ENCODE peak calls at places on chromosomes 7 and 10, in seven cellular contexts. U is SK-N-SH, F is HCT116, C is K562, R is GM12878, I is H1, W is HepG2. D is an unnamed sample.

GRCh38 chr7:22821702-22822485 is 755 bp downstream of the TOMM7 start:
- DNase-seq in U (no peak), F (no peak), C (no peak), R (no peak), I (no peak), W (no peak), D (peak; percentile 28)

GRCh38 chr7:37467017-37467416 is 18.4 kb upstream of the ELMO1 start:
- DNase-seq in U (no peak), F (no peak), C (no peak), R (no peak), I (no peak), W (no peak), D (no peak)

GRCh38 chr10:62732841-62733653 is 71.5 kb upstream of the ADO start:
- DNase-seq in U (no peak), F (peak; percentile 71), C (no peak), R (peak; percentile 94), I (no peak), W (no peak), D (no peak)

GRCh38 chr7:92634924-92635519 is 44.8 kb upstream of the FAM133B start:
- DNase-seq in U (peak; percentile 27), F (peak; percentile 39), C (no peak), R (no peak), I (no peak), W (peak; percentile 12), D (peak; percentile 14)

GRCh38 chr10:57786850-57787750 is 480.6 kb downstream of the IPMK start:
- DNase-seq in U (no peak), F (no peak), C (no peak), R (no peak), I (peak; percentile 29), W (no peak), D (no peak)

GRCh38 chr10:132603851-132604533 is 66.4 kb downstream of the INPP5A start:
- DNase-seq in U (no peak), F (no peak), C (no peak), R (no peak), I (no peak), W (no peak), D (no peak)

GRCh38 chr7:1112625-1113547 is 25.0 kb downstream of the GPER1 start:
- DNase-seq in U (no peak), F (no peak), C (no peak), R (no peak), I (no peak), W (no peak), D (no peak)

GRCh38 chr7:85103352-85103751 is 83.5 kb downstream of the SEMA3D start:
- DNase-seq in U (no peak), F (peak; percentile 18), C (no peak), R (no peak), I (no peak), W (no peak), D (no peak)

GRCh38 chr7:84364708-84365107 is 170.1 kb upstream of the SEMA3A start:
- DNase-seq in U (no peak), F (no peak), C (no peak), R (no peak), I (no peak), W (no peak), D (no peak)

GRCh38 chr7:100119701-100120517 is 475 bp downstream of the CNPY4 start:
- DNase-seq in U (peak; percentile 80), F (no peak), C (peak; percentile 59), R (no peak), I (no peak), W (peak; percentile 57), D (peak; percentile 63)

GRCh38 chr7:123715793-123716192 is 33.0 kb downstream of the WASL start:
- DNase-seq in U (no peak), F (no peak), C (no peak), R (no peak), I (no peak), W (no peak), D (no peak)

GRCh38 chr7:137670521-137671064 is 176.2 kb downstream of the DGKI start:
- DNase-seq in U (peak; percentile 41), F (no peak), C (no peak), R (peak; percentile 35), I (no peak), W (no peak), D (no peak)

GRCh38 chr7:81664304-81664703 is 105.5 kb downstream of the HGF start:
- DNase-seq in U (no peak), F (no peak), C (no peak), R (no peak), I (no peak), W (no peak), D (no peak)

GRCh38 chr7:46679671-46680070 is 758.6 kb upstream of the IGFBP3 start:
- DNase-seq in U (no peak), F (no peak), C (no peak), R (no peak), I (no peak), W (no peak), D (no peak)

GRCh38 chr7:46682841-46683624 is 762.0 kb upstream of the IGFBP3 start:
- DNase-seq in U (no peak), F (no peak), C (no peak), R (no peak), I (no peak), W (no peak), D (no peak)

GRCh38 chr7:46678421-46678820 is 757.3 kb upstream of the IGFBP3 start:
- DNase-seq in U (no peak), F (no peak), C (no peak), R (no peak), I (no peak), W (no peak), D (no peak)

GRCh38 chr7:46681865-46682503 is 760.9 kb upstream of the IGFBP3 start:
- DNase-seq in U (no peak), F (no peak), C (no peak), R (no peak), I (no peak), W (no peak), D (no peak)

DNA sequence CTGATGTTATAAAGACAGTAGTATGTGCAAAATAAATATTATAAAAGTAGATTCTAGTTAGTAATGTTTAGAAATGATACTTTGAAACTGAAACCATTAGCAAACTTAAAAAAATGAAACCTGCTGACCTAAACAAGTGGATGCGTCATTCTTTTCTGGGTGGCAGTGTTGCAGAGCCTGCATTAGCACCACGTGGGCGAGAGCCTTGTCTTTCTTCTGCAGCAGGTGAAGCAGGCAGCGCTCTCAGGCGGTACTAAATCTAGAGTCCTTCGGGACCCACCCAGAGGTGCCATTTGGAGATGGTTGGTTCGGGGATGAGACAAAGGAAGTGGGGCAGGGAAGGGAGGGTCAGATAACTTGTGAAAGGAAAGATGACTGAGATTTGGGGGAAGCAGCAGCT is 759.1 kb upstream of the IGFBP3 start:
- DNase-seq in U (no peak), F (no peak), C (no peak), R (no peak), I (no peak), W (no peak), D (peak; percentile 19)
- TF ChIP-seq JUND in U (no peak), F (no peak), C (no peak), R (no peak), I (no peak), W (no peak), D (no peak)

GRCh38 chr7:121126801-121127534 is 138.5 kb downstream of the CPED1 start:
- DNase-seq in U (peak; percentile 4), F (peak; percentile 51), C (no peak), R (no peak), I (no peak), W (no peak), D (peak; percentile 11)
- TF ChIP-seq JUND in U (no peak), F (no peak), C (no peak), R (no peak), I (no peak), W (no peak), D (no peak)

GRCh38 chr10:60464659-60465058 is 75.0 kb upstream of the ANK3 start:
- DNase-seq in U (no peak), F (no peak), C (no peak), R (no peak), I (no peak), W (no peak), D (no peak)

GRCh38 chr10:60465801-60466200 is 76.1 kb upstream of the ANK3 start:
- DNase-seq in U (no peak), F (no peak), C (no peak), R (no peak), I (no peak), W (no peak), D (no peak)

GRCh38 chr10:60461688-60462087 is 72.0 kb upstream of the ANK3 start:
- DNase-seq in U (no peak), F (no peak), C (no peak), R (no peak), I (no peak), W (no peak), D (no peak)

GRCh38 chr10:60466267-60467201 is 76.9 kb upstream of the ANK3 start:
- DNase-seq in U (no peak), F (no peak), C (no peak), R (no peak), I (no peak), W (no peak), D (no peak)

DNA sequence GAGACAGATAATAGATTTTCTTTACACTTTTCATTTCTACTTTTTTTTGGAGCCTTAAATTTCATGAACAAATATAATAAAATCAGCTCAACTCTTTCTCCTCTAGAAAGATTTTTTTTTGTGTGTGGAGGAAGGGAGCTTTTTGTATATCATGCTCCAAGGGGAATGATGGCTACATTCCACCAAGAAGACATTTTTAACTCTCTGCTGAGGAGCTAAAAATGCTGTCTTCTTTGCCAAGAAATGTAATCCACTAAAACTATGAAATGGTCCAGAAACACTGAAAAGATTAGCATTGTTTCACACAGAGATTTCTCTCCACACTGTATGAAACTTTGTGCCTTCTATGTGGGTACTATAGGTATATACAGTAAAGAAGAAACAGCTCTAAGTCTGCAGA is 74.1 kb upstream of the ANK3 start:
- DNase-seq in U (no peak), F (no peak), C (no peak), R (no peak), I (no peak), W (no peak), D (no peak)
- TF ChIP-seq JUND in U (no peak), F (no peak), C (no peak), R (no peak), I (no peak), W (no peak), D (no peak)

GRCh38 chr7:108239501-108240225 is 109.5 kb upstream of the LAMB4 start:
- DNase-seq in U (no peak), F (no peak), C (no peak), R (no peak), I (no peak), W (no peak), D (no peak)

GRCh38 chr7:108235451-108236061 is 105.4 kb upstream of the LAMB4 start:
- DNase-seq in U (no peak), F (no peak), C (no peak), R (no peak), I (no peak), W (no peak), D (no peak)

GRCh38 chr7:108234981-108235450 is 104.9 kb upstream of the LAMB4 start:
- DNase-seq in U (no peak), F (no peak), C (no peak), R (no peak), I (no peak), W (no peak), D (no peak)

GRCh38 chr7:108236681-108237415 is 106.7 kb upstream of the LAMB4 start:
- DNase-seq in U (no peak), F (no peak), C (no peak), R (no peak), I (no peak), W (no peak), D (no peak)

DNA sequence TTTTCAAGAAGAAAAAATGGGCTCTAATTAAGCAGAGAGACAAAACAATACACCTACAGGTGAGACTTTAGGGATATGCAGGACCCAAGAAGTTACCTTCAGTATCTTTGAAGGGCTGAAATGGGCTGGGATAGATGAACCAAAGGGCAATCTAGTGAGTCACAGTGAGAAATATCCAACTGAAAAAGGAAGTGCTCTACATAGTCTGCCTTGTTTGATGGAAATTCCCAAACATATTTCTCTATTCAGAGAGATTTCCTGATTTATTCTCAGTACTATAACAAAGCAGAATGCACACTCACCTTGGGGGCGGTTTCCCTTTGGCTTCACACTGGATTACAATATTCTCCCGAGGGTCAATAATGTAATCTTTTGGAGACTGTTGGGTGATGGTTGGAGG is 104.1 kb upstream of the LAMB4 start:
- DNase-seq in U (no peak), F (no peak), C (no peak), R (no peak), I (no peak), W (no peak), D (no peak)
- TF ChIP-seq JUND in U (no peak), F (no peak), C (no peak), R (no peak), I (no peak), W (no peak), D (no peak)